ENCODE peak calls at places on chromosomes 13 and 19, in six cellular contexts. L, T, W, U, N and Y are unnamed samples.

GRCh38 chr13:51599444-51600176 is 15.3 kb downstream of the WDFY2 start:
- DNase-seq in L (peak), T (no peak), W (no peak), U (no peak), N (no peak), Y (no peak)

GRCh38 chr19:38711726-38712153 is 32.5 kb downstream of the CAPN12 start:
- DNase-seq in L (no peak), T (no peak), W (no peak), U (no peak), N (no peak), Y (no peak)

GRCh38 chr19:23779645-23780044 is 21.0 kb upstream of the ZNF681 start:
- DNase-seq in L (no peak), T (no peak), W (no peak), U (no peak), N (no peak), Y (no peak)

GRCh38 chr19:51448011-51448744 is 10.1 kb downstream of the SIGLEC8 start:
- DNase-seq in L (peak), T (no peak), W (no peak), U (no peak), N (no peak), Y (no peak)

GRCh38 chr13:74062933-74063332 is 71.3 kb downstream of the KLF12 start:
- DNase-seq in L (no peak), T (no peak), W (no peak), U (no peak), N (no peak), Y (no peak)

GRCh38 chr19:50477751-50478515 is 1.3 kb upstream of the GARIN5A start:
- DNase-seq in L (no peak), T (no peak), W (no peak), U (no peak), N (no peak), Y (no peak)

GRCh38 chr13:66560991-66561390 is 669.1 kb downstream of the PCDH9 start:
- DNase-seq in L (no peak), T (no peak), W (no peak), U (no peak), N (no peak), Y (no peak)

GRCh38 chr19:53254451-53255341 is at the start of gene ZNF677:
- DNase-seq in L (no peak), T (no peak), W (peak), U (peak), N (peak), Y (no peak)

GRCh38 chr13:28493740-28494536 is 990 bp downstream of the FLT1 start:
- DNase-seq in L (no peak), T (no peak), W (peak), U (peak), N (peak), Y (no peak)

GRCh38 chr19:6483235-6483634 is 1.6 kb upstream of the DENND1C start:
- DNase-seq in L (no peak), T (no peak), W (no peak), U (no peak), N (no peak), Y (no peak)

GRCh38 chr19:14375582-14376291 is 5.5 kb upstream of the ADGRE5 start:
- DNase-seq in L (no peak), T (no peak), W (no peak), U (no peak), N (no peak), Y (no peak)

GRCh38 chr19:43780706-43781525 is at the start of gene KCNN4:
- DNase-seq in L (peak), T (peak), W (no peak), U (no peak), N (no peak), Y (peak)

GRCh38 chr13:113935523-113935922 is 38.4 kb downstream of the C13orf46 start:
- DNase-seq in L (no peak), T (no peak), W (peak), U (peak), N (no peak), Y (no peak)

DNA sequence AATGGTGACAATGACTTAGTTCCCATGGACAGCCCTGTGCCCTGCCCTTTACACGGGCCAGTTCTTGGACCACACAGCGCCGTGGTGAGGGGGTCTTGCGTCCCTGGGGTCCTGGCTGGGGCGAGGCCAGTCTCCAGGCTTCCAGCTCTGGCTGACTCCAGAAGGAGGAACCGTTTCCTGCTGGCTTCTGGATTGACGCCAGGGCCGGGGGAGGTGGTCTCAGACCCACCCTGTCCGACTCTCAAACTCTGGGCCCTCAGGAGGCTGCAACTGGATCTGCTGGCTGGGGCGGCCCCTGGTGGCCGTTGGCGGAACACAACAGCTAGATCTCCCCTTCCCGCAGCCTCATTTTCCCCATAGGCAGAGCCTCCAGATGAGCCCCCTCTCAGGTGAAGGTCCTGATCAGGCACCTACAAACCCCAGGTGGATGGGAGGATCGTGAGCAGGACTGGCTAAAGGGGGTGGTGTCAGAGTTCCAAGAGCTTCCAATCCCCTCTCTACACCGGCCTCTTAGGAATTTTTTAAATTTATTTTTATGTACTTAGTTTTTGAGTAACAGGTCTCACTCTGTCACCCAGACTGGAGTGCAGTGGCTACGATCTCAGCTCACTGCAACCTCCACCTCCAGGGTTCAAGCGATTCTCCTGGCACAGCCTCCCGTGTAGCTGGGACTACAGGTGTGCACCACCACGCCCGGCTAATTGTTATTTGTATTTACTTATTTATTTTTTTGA is 8.0 kb downstream of the CCDC194 start:
- DNase-seq in L (peak), T (peak), W (peak), U (peak), N (peak), Y (no peak)
- TF ChIP-seq MAX in L (peak), T (no peak), W (no peak), U (no peak), N (no peak), Y (no peak)

GRCh38 chr13:107999751-108000150 is 215.6 kb downstream of the LIG4 start:
- DNase-seq in L (no peak), T (no peak), W (no peak), U (no peak), N (no peak), Y (no peak)

GRCh38 chr13:108006619-108007018 is 208.7 kb downstream of the LIG4 start:
- DNase-seq in L (no peak), T (no peak), W (no peak), U (no peak), N (no peak), Y (no peak)

GRCh38 chr13:108003626-108004025 is 211.7 kb downstream of the LIG4 start:
- DNase-seq in L (no peak), T (no peak), W (no peak), U (no peak), N (no peak), Y (no peak)

GRCh38 chr13:108000998-108001397 is 214.3 kb downstream of the LIG4 start:
- DNase-seq in L (no peak), T (no peak), W (no peak), U (no peak), N (no peak), Y (no peak)

GRCh38 chr13:108005231-108005630 is 210.1 kb downstream of the LIG4 start:
- DNase-seq in L (no peak), T (no peak), W (no peak), U (no peak), N (no peak), Y (no peak)
- TF ChIP-seq MAX in L (no peak), T (no peak), W (no peak), U (no peak), N (no peak), Y (no peak)

GRCh38 chr19:49017041-49017665 is at the start of gene LHB:
- DNase-seq in L (no peak), T (no peak), W (peak), U (no peak), N (no peak), Y (no peak)

GRCh38 chr19:49017666-49018351 is 918 bp upstream of the LHB start:
- DNase-seq in L (peak), T (no peak), W (peak), U (peak), N (peak), Y (peak)

GRCh38 chr19:49020342-49020741 is 3.5 kb upstream of the LHB start:
- DNase-seq in L (no peak), T (no peak), W (no peak), U (peak), N (peak), Y (no peak)

GRCh38 chr19:49019242-49019932 is 2.5 kb upstream of the LHB start:
- DNase-seq in L (peak), T (peak), W (peak), U (peak), N (peak), Y (peak)

DNA sequence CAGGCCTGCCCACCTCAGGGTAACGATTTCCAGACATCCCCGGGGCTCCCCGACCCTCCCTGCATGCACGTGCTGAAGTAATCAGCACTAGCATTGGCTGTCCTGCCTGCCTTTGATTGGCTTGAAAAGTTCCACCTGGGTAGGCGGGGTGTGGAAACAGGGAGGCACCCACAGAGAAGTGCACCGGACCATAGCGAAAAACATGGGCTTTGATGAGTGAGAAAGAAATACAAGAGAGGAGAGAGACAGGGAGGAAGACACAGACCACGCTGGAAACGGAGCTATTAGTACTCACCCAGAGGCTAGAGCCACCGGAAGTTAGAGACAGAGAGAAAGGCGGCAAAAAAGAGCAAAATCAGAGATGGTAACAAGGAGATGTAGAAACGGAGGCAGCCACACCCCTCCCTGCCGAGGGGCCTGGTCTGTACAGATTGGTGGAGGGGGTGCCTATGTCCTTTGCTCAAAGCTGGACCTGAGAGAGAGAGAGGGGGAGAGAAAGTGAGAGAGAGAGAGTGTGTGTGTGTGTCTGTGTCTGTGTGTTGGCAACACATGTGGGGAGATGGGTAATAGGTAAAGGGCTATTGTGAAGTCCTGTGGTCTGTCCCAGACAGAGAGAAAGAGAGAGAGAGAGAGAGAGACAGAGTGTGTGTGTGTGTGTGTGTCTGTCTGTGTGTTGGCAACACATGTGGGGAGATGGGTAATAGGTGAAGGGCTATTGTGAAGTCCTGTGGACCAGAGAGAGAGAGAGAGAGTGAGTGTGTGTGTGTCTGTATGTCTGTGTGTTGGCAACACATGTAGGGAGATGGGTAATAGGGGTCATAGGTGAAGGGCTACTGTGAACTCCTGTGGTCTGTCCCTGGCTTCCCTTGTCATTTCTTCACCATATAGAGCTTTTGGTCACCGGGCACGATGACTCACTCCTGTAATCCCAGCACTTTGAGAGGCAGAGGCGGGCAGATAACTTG is 2.9 kb downstream of the CGB3 start:
- DNase-seq in L (peak), T (peak), W (peak), U (no peak), N (no peak), Y (no peak)
- TF ChIP-seq MAX in L (no peak), T (no peak), W (no peak), U (no peak), N (peak), Y (peak)

DNA sequence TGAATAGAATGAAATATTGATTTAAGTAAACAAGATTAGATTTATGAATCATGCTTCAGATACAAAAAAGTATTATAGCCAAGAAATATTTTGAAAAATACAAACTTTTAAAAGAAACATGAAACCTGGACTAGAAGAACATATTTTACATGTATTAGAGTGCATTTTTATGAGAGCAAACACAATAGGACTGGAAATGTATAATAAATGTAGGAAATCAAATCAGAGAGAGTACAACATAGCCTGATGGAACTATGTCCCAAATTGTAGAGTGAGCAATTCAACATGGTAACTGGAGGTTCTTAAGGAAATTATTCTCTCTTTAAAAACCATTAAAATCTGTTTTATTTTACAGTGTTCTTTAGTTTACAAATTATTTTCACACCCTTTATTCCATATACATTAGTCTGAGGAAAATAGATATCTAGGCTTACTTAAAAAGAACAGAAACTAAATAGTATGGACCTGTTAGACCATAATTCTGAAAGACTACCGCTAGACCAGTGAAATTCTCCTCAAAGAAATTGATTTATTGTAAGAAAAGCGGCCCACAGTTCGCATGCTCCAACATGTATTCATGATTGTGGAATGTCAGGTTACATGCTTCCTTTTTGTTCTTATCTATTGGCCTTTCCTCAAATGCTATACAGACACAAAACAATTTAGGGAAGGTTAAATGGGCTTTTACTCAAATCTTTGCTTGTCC is 1526.5 kb upstream of the SLC10A2 start:
- DNase-seq in L (no peak), T (no peak), W (no peak), U (no peak), N (no peak), Y (no peak)
- TF ChIP-seq MAX in L (no peak), T (no peak), W (no peak), U (no peak), N (no peak), Y (no peak)

GRCh38 chr13:96388598-96388997 is 298.7 kb downstream of the HS6ST3 start:
- DNase-seq in L (no peak), T (no peak), W (no peak), U (no peak), N (no peak), Y (no peak)

DNA sequence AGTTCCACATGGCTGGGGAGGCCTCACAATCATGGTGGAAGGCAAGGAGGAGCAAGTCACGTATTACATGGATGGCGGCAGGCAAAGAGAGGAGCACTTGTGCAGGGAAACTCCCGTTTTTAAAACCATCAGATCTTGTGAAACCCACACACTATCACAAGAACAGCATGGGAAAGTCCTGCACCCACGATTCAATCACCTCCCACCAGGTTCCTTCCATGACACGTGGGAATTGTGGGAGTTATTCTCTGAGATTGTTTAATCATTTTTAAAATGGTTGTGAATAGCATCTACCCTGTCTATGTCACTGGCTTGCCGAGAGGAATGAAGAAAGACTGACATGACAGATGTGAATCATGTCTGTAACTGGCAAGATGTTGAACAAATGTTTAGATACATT is 301.7 kb downstream of the HS6ST3 start:
- DNase-seq in L (no peak), T (no peak), W (no peak), U (no peak), N (no peak), Y (no peak)
- TF ChIP-seq MAX in L (no peak), T (no peak), W (no peak), U (no peak), N (no peak), Y (no peak)